ENCODE peak calls at places on chromosome 22, in four cellular contexts. A is WERI-Rb-1, U is left ventricle myocardium inferior, V is fibroblast of the aortic adventitia. B is an unnamed sample.

GRCh38 chr22:44837481-44837880 is 85.1 kb downstream of the ARHGAP8 start:
- DNase-seq in A (no peak), U (no peak), V (no peak), B (no peak)

GRCh38 chr22:30277547-30278344 is 11.1 kb upstream of the OSM start:
- DNase-seq in A (no peak), U (no peak), V (peak; percentile 94), B (peak; percentile 75)

GRCh38 chr22:44312766-44313165 is at the start of gene SHISAL1:
- DNase-seq in A (no peak), U (no peak), V (no peak), B (no peak)

GRCh38 chr22:33389927-33390326 is 331.7 kb upstream of the SYN3 start:
- DNase-seq in A (no peak), U (no peak), V (no peak), B (no peak)

GRCh38 chr22:50578776-50579310 is 616 bp upstream of the CPT1B start:
- DNase-seq in A (no peak), U (no peak), V (no peak), B (no peak)

GRCh38 chr22:26477341-26477731 is 6.2 kb downstream of the HPS4 start:
- DNase-seq in A (peak; percentile 74), U (no peak), V (no peak), B (no peak)

GRCh38 chr22:29700949-29701927 is 18.6 kb upstream of the CABP7 start:
- DNase-seq in A (peak; percentile 65), U (no peak), V (no peak), B (no peak)

GRCh38 chr22:27274770-27275449 is 526.6 kb downstream of the MN1 start:
- DNase-seq in A (no peak), U (no peak), V (peak; percentile 54), B (no peak)

GRCh38 chr22:36323855-36324331 is 63.9 kb downstream of the MYH9 start:
- DNase-seq in A (no peak), U (peak; percentile 77), V (peak; percentile 82), B (no peak)

GRCh38 chr22:44383071-44383575 is 70.4 kb upstream of the SHISAL1 start:
- DNase-seq in A (no peak), U (no peak), V (no peak), B (no peak)

GRCh38 chr22:41822289-41823057 is 10.4 kb upstream of the SREBF2 start:
- DNase-seq in A (no peak), U (no peak), V (peak; percentile 73), B (no peak)

GRCh38 chr22:28232231-28232630 is 313.2 kb upstream of the PITPNB start:
- DNase-seq in A (no peak), U (no peak), V (no peak), B (no peak)

GRCh38 chr22:32932176-32932575 is 126.0 kb downstream of the SYN3 start:
- DNase-seq in A (no peak), U (no peak), V (peak; percentile 32), B (peak; percentile 49)

GRCh38 chr22:23215294-23216204 is 35.2 kb downstream of the BCR start:
- DNase-seq in A (no peak), U (no peak), V (peak; percentile 48), B (no peak)

GRCh38 chr22:36225333-36225922 is 13.9 kb downstream of the APOL2 start:
- DNase-seq in A (no peak), U (no peak), V (no peak), B (no peak)

GRCh38 chr22:44647141-44647540 is 54.9 kb upstream of the PRR5 start:
- DNase-seq in A (no peak), U (no peak), V (no peak), B (no peak)

GRCh38 chr22:23067691-23068090 is 2.6 kb upstream of the GNAZ start:
- DNase-seq in A (no peak), U (no peak), V (no peak), B (no peak)

GRCh38 chr22:17726561-17727243 is 47.6 kb downstream of the BID start:
- DNase-seq in A (no peak), U (no peak), V (no peak), B (no peak)

GRCh38 chr22:26553056-26553752 is 36.7 kb downstream of the TPST2 start:
- DNase-seq in A (no peak), U (no peak), V (peak; percentile 85), B (peak; percentile 70)

GRCh38 chr22:44404341-44405020 is 91.7 kb upstream of the SHISAL1 start:
- DNase-seq in A (peak; percentile 2), U (peak; percentile 3), V (no peak), B (no peak)

GRCh38 chr22:41512421-41513194 is 31.7 kb downstream of the POLR3H start:
- DNase-seq in A (peak; percentile 54), U (peak; percentile 46), V (peak; percentile 62), B (no peak)

GRCh38 chr22:36828815-36829214 is 12.0 kb upstream of the PVALB start:
- DNase-seq in A (no peak), U (no peak), V (no peak), B (no peak)

GRCh38 chr22:28718044-28718443 is 23.6 kb downstream of the CHEK2 start:
- DNase-seq in A (no peak), U (no peak), V (no peak), B (no peak)

GRCh38 chr22:42978453-42979103 is 36.4 kb downstream of the PACSIN2 start:
- DNase-seq in A (no peak), U (no peak), V (peak; percentile 96), B (no peak)

GRCh38 chr22:25182131-25183110 is 17.2 kb upstream of the CRYBB3 start:
- DNase-seq in A (no peak), U (no peak), V (peak; percentile 40), B (no peak)

GRCh38 chr22:41367680-41368542 is 13.8 kb upstream of the TEF start:
- DNase-seq in A (peak; percentile 53), U (peak; percentile 37), V (peak; percentile 67), B (no peak)

GRCh38 chr22:38201371-38201717 is 450 bp upstream of the MAFF start:
- DNase-seq in A (no peak), U (no peak), V (no peak), B (no peak)
- H3K4me3 ChIP-seq in A (peak overlapping the region; percentile 84), U (peak overlapping the region; percentile 83), V (peak overlapping the region; percentile 59), B (peak overlapping the region; percentile 42)

GRCh38 chr22:46078241-46079092 is 71.9 kb upstream of the PPARA start:
- DNase-seq in A (no peak), U (peak; percentile 82), V (peak; percentile 90), B (no peak)

GRCh38 chr22:46081036-46081830 is 69.1 kb upstream of the PPARA start:
- DNase-seq in A (no peak), U (peak; percentile 17), V (peak; percentile 43), B (no peak)

GRCh38 chr22:46079861-46080821 is 70.2 kb upstream of the PPARA start:
- DNase-seq in A (no peak), U (peak; percentile 75), V (peak; percentile 90), B (no peak)

GRCh38 chr22:46077669-46078099 is 72.6 kb upstream of the PPARA start:
- DNase-seq in A (no peak), U (peak; percentile 21), V (peak; percentile 56), B (no peak)

DNA sequence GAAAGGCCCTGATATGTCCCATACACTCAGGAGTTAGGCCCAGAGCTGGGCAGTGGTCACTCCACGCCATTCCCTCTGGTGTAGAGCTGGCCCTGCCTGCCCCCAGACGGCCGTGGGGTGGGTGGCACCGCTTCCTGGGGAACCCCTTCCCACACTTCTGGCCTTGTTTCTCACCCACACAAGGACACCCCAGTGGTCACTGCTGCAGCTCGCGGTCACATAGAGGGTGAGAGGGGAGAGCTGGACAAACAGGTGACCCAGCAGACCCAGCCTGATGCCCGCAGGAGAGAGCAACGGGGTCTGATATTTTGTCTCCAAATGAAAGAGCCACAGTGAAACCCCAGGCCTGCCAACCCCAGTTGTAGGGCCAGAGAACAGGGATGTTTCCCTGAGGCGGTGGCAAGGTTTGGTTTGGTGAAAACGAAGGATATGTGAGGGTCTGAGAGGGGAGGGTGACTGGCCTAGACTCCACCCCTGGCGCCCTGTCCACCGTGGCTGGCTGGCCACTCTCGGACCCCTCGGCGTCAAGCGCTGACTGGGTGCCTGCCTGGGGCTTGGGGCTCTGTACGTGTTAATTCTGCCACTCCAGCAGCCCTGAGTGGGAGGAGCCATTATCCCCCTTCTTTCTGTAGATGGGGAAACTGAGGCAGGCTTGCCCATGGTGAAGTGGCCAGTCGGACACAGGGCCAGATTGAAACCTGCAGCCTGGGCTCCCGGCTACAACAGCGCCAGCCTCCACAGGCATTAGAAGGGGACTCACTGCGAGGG is 71.0 kb upstream of the PPARA start:
- DNase-seq in A (no peak), U (peak; percentile 27), V (no peak), B (no peak)
- H3K4me3 ChIP-seq in A (no peak overlapping the region), U (peak overlapping the region; percentile 96), V (peak overlapping the region; percentile 98), B (no peak overlapping the region)

DNA sequence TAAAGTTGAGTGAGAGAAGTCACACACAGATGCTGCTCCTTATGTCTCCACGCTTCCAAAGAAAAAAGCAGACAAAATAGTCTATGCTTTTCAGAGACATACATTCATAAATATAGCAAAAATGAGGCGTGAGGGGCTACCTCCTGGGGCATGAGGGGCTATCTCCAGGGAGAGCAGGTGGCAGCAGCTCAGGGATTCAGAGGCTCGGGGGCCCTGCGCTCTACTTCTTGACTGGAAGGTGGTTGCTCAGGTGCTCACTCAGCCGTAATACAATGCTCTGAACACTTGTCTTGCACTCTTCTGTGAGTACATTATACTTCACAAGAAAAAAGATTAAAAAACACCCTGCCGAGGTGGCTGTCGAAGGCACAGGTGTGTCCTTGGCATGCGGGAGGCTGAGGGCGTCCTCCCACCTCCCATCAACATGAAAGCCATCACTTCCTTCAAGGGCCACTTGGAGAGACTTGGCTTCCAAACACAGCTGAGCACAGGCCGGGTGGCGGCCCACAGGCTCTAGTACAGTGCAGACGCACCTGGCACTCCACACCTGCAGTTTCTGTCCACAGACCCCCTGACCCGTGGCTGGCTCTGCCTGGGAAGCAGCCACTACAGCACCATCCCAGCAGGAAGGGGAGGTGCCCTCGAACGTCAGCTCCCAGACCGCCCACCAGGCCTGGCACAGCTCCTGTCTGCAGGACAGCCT is 37.0 kb downstream of the GNB1L start:
- DNase-seq in A (no peak), U (no peak), V (no peak), B (no peak)
- H3K4me3 ChIP-seq in A (no peak overlapping the region), U (no peak overlapping the region), V (no peak overlapping the region), B (no peak overlapping the region)

DNA sequence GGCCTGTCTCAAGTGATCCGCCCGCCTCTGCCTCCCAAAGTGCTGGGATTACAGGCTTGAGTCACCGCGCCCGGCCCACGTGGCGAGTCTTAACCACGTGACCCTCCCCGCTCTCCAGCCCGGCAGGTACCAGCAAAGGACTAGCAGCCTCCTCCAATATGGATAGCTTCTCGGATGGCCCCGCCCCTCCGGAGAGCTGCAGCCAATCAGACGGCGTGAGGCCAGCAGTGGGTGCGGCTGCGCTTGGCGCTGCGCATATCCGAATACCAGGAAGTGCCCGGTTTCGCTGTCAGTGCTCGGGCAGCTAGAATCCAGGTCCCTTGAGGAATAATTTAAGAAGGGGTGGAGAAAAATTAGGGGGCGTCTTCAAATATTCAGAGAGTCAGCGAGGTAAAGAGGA is 14.7 kb upstream of the PISD start:
- DNase-seq in A (peak; percentile 12), U (peak; percentile 95), V (peak; percentile 83), B (peak; percentile 74)
- H3K4me3 ChIP-seq in A (no peak overlapping the region), U (peak overlapping the region; percentile 71), V (peak overlapping the region; percentile 50), B (peak overlapping the region; percentile 42)

B was measured in skeletal muscle cell.